ENCODE peak calls at places on chromosomes 16 and 17, in five cellular contexts. One of them, this sample, is unnamed.

GRCh38 chr17:82892869-82893565 is 53.2 kb upstream of the ZNF750 start:
- DNase-seq in lung: no peak
- DNase-seq in head of caudate nucleus: no peak
- DNase-seq in CD8-positive, alpha-beta T cell: peak; percentile 92
- DNase-seq in progenitor cell of endocrine pancreas: no peak
- DNase-seq in this sample: peak; percentile 37

GRCh38 chr17:57622886-57623433 is 122.1 kb downstream of the CCDC182 start:
- DNase-seq in lung: no peak
- DNase-seq in head of caudate nucleus: peak; percentile 65
- DNase-seq in CD8-positive, alpha-beta T cell: no peak
- DNase-seq in progenitor cell of endocrine pancreas: no peak
- DNase-seq in this sample: no peak

GRCh38 chr16:64615647-64616280 is 506.1 kb downstream of the CDH11 start:
- DNase-seq in lung: no peak
- DNase-seq in head of caudate nucleus: no peak
- DNase-seq in CD8-positive, alpha-beta T cell: no peak
- DNase-seq in progenitor cell of endocrine pancreas: no peak
- DNase-seq in this sample: no peak

GRCh38 chr17:80381416-80381923 is 33.5 kb upstream of the ENDOV start:
- DNase-seq in lung: no peak
- DNase-seq in head of caudate nucleus: no peak
- DNase-seq in CD8-positive, alpha-beta T cell: no peak
- DNase-seq in progenitor cell of endocrine pancreas: no peak
- DNase-seq in this sample: no peak

GRCh38 chr17:82267575-82268379 is 5.7 kb downstream of the CSNK1D start:
- DNase-seq in lung: peak; percentile 95
- DNase-seq in head of caudate nucleus: peak; percentile 95
- DNase-seq in CD8-positive, alpha-beta T cell: peak; percentile 60
- DNase-seq in progenitor cell of endocrine pancreas: no peak
- DNase-seq in this sample: peak; percentile 95

GRCh38 chr17:238964-239259 is 57.5 kb upstream of the DOC2B start:
- DNase-seq in lung: no peak
- DNase-seq in head of caudate nucleus: no peak
- DNase-seq in CD8-positive, alpha-beta T cell: no peak
- DNase-seq in progenitor cell of endocrine pancreas: no peak
- DNase-seq in this sample: no peak

GRCh38 chr16:89973235-89973634 is 24.7 kb downstream of the DEF8 start:
- DNase-seq in lung: no peak
- DNase-seq in head of caudate nucleus: no peak
- DNase-seq in CD8-positive, alpha-beta T cell: no peak
- DNase-seq in progenitor cell of endocrine pancreas: no peak
- DNase-seq in this sample: no peak

GRCh38 chr17:81491193-81491592 is 21.4 kb downstream of the ACTG1 start:
- DNase-seq in lung: no peak
- DNase-seq in head of caudate nucleus: no peak
- DNase-seq in CD8-positive, alpha-beta T cell: no peak
- DNase-seq in progenitor cell of endocrine pancreas: no peak
- DNase-seq in this sample: no peak

GRCh38 chr16:13510425-13511151 is 409.4 kb upstream of the ERCC4 start:
- DNase-seq in lung: no peak
- DNase-seq in head of caudate nucleus: no peak
- DNase-seq in CD8-positive, alpha-beta T cell: no peak
- DNase-seq in progenitor cell of endocrine pancreas: no peak
- DNase-seq in this sample: no peak

GRCh38 chr17:66542183-66542966 is 240.0 kb downstream of the PRKCA start:
- DNase-seq in lung: no peak
- DNase-seq in head of caudate nucleus: no peak
- DNase-seq in CD8-positive, alpha-beta T cell: no peak
- DNase-seq in progenitor cell of endocrine pancreas: no peak
- DNase-seq in this sample: no peak

GRCh38 chr17:36534117-36534880 is at the start of gene MYO19:
- DNase-seq in lung: peak; percentile 63
- DNase-seq in head of caudate nucleus: peak; percentile 12
- DNase-seq in CD8-positive, alpha-beta T cell: peak; percentile 57
- DNase-seq in progenitor cell of endocrine pancreas: peak; percentile 60
- DNase-seq in this sample: peak; percentile 56

GRCh38 chr16:52545544-52546262 is 1.2 kb downstream of the TOX3 start:
- DNase-seq in lung: no peak
- DNase-seq in head of caudate nucleus: no peak
- DNase-seq in CD8-positive, alpha-beta T cell: no peak
- DNase-seq in progenitor cell of endocrine pancreas: no peak
- DNase-seq in this sample: no peak

This sample was measured in mucosa of gallbladder.